ENCODE peak calls at places on chromosomes 11 and 22, in seven cellular contexts. I is kidney epithelial cell, Q is brain microvascular endothelial cell, N is astrocyte of the spinal cord, Z is K562, F is right atrium auricular region, L is astrocyte of the cerebellum. A is an unnamed sample.

GRCh38 chr11:95359756-95360155 is 128.8 kb upstream of the SESN3 start:
- DNase-seq in L (no peak), N (no peak), Q (no peak), Z (no peak), F (no peak), I (no peak), A (no peak)

GRCh38 chr11:66172146-66172545 is 96.3 kb upstream of the RAB1B start:
- DNase-seq in F (no peak), Q (peak; percentile 85), I (peak; percentile 86), L (no peak), Z (no peak), N (peak; percentile 66), A (no peak)

GRCh38 chr22:44561139-44561840 is 63.3 kb upstream of the RTL6 start:
- DNase-seq in I (no peak), Q (no peak), Z (no peak), F (no peak), L (no peak), N (no peak), A (peak; percentile 52)

GRCh38 chr11:4539603-4540219 is 5.3 kb upstream of the OR52M1 start:
- DNase-seq in I (no peak), F (peak; percentile 68), N (peak; percentile 13), L (no peak), Q (peak; percentile 45), Z (peak; percentile 55), A (peak; percentile 88)

GRCh38 chr22:33204408-33204807 is 146.2 kb upstream of the SYN3 start:
- DNase-seq in L (no peak), I (no peak), F (no peak), Q (no peak), N (no peak), Z (no peak), A (no peak)

GRCh38 chr11:76662656-76663460 is 7.7 kb downstream of the LRRC32 start:
- DNase-seq in Z (no peak), L (no peak), N (no peak), F (no peak), I (no peak), Q (no peak), A (peak; percentile 53)

GRCh38 chr11:122423283-122423682 is 232.2 kb upstream of the UBASH3B start:
- DNase-seq in F (no peak), Z (no peak), Q (no peak), I (no peak), L (no peak), N (no peak), A (no peak)

GRCh38 chr11:33214187-33214586 is 43.0 kb upstream of the HIPK3 start:
- DNase-seq in L (no peak), Z (no peak), I (no peak), F (no peak), N (peak; percentile 14), Q (no peak), A (no peak)

GRCh38 chr11:111450480-111451320 is 61.5 kb downstream of the BTG4 start:
- DNase-seq in Q (no peak), F (no peak), I (no peak), N (no peak), Z (no peak), L (no peak), A (no peak)

GRCh38 chr22:49486225-49486624 is 341.4 kb downstream of the BRD1 start:
- DNase-seq in L (no peak), N (no peak), Q (no peak), F (no peak), Z (no peak), I (no peak), A (no peak)

GRCh38 chr11:114059278-114059983 is at the start of gene ZBTB16:
- DNase-seq in Z (peak; percentile 63), I (no peak), F (peak; percentile 93), Q (no peak), N (peak; percentile 80), L (peak; percentile 44), A (peak; percentile 98)

GRCh38 chr11:17208257-17208999 is 642 bp upstream of the PIK3C2A start:
- DNase-seq in F (peak; percentile 69), L (peak; percentile 43), I (peak; percentile 65), Z (no peak), N (peak; percentile 79), Q (peak; percentile 50), A (peak; percentile 89)

GRCh38 chr11:103532133-103532788 is 423.0 kb downstream of the DYNC2H1 start:
- DNase-seq in L (peak; percentile 59), Q (peak; percentile 67), Z (no peak), F (no peak), I (peak; percentile 28), N (peak; percentile 72), A (no peak)

GRCh38 chr11:102761646-102762238 is 18.7 kb downstream of the MMP10 start:
- DNase-seq in L (no peak), N (peak; percentile 47), Z (no peak), F (no peak), Q (peak; percentile 53), I (peak; percentile 14), A (no peak)

GRCh38 chr11:86459002-86459385 is 84.3 kb downstream of the CCDC81 start:
- DNase-seq in L (no peak), I (no peak), N (peak; percentile 39), Z (no peak), F (no peak), Q (no peak), A (no peak)

GRCh38 chr11:123216249-123216648 is 21.2 kb upstream of the CLMP start:
- DNase-seq in F (no peak), Q (no peak), L (no peak), I (no peak), Z (no peak), N (no peak), A (no peak)

GRCh38 chr11:77019976-77020591 is 14.1 kb upstream of the B3GNT6 start:
- DNase-seq in I (peak; percentile 37), L (no peak), Q (peak; percentile 65), F (no peak), Z (no peak), N (peak; percentile 37), A (no peak)

GRCh38 chr11:129846508-129847335 is 31.1 kb downstream of the TMEM45B start:
- DNase-seq in N (peak; percentile 91), L (peak; percentile 85), Q (peak; percentile 95), F (no peak), Z (no peak), I (peak; percentile 77), A (no peak)

GRCh38 chr11:121082670-121083069 is 18.4 kb upstream of the TECTA start:
- DNase-seq in L (no peak), Q (no peak), Z (no peak), N (no peak), I (no peak), F (no peak), A (no peak)

GRCh38 chr11:76197332-76197731 is 9.0 kb downstream of the WNT11 start:
- DNase-seq in I (no peak), Q (no peak), Z (no peak), L (no peak), F (no peak), N (no peak), A (no peak)

GRCh38 chr11:76167590-76167989 is 38.7 kb downstream of the WNT11 start:
- DNase-seq in F (no peak), N (peak; percentile 5), I (no peak), L (no peak), Q (no peak), Z (no peak), A (no peak)

GRCh38 chr11:97860237-97860636 is 1160.5 kb upstream of the CNTN5 start:
- DNase-seq in F (no peak), Z (no peak), I (no peak), N (no peak), Q (peak; percentile 9), L (no peak), A (no peak)
- H3K4me3 ChIP-seq in F (no peak overlapping the region), Z (no peak overlapping the region), I (no peak overlapping the region), N (no peak overlapping the region), Q (no peak overlapping the region), L (no peak overlapping the region), A (no peak overlapping the region)

GRCh38 chr11:101620026-101620425 is 36.2 kb upstream of the TRPC6 start:
- DNase-seq in Z (no peak), I (no peak), L (no peak), N (no peak), Q (no peak), F (no peak), A (no peak)
- TF ChIP-seq CTCF in Z (no peak), I (no peak), L (no peak), N (no peak), Q (no peak), F (no peak), A (no peak)

DNA sequence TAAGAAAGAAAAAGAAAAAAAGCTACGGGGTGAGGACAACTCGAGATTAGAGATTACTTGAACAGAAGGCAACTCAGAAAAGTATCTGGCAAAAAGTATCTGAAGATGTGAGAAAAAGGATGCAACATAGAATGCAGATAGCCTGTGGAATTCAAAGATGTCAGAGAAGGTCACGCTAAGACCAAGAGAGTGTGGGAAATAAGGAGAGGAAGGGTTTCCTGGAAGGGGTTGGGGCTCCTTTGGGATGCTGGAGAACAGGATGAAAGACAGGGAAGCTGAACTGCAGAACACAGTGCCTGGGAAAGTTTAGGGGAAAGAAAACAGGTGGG is 1.2 kb downstream of the GUCY1A2 start:
- DNase-seq in Z (no peak), F (no peak), L (no peak), Q (no peak), N (no peak), I (no peak), A (no peak)
- H3K4me3 ChIP-seq in Z (no peak overlapping the region), F (peak overlapping the region; percentile 54), L (peak overlapping the region; percentile 48), Q (peak overlapping the region; percentile 52), N (peak overlapping the region; percentile 45), I (peak overlapping the region; percentile 51), A (peak overlapping the region; percentile 48)

GRCh38 chr22:36291831-36292740 is 39.2 kb downstream of the APOL1 start:
- DNase-seq in L (no peak), I (no peak), F (no peak), Q (no peak), N (no peak), Z (no peak), A (no peak)

GRCh38 chr22:36294801-36295200 is 41.9 kb downstream of the APOL1 start:
- DNase-seq in L (no peak), Q (no peak), Z (no peak), I (no peak), N (no peak), F (no peak), A (no peak)

GRCh38 chr22:36294293-36294620 is 41.3 kb downstream of the APOL1 start:
- DNase-seq in F (no peak), L (no peak), I (no peak), Q (no peak), N (no peak), Z (no peak), A (no peak)

GRCh38 chr22:36293606-36294292 is 40.8 kb downstream of the APOL1 start:
- DNase-seq in N (no peak), I (no peak), Z (no peak), F (no peak), Q (no peak), L (no peak), A (no peak)

DNA sequence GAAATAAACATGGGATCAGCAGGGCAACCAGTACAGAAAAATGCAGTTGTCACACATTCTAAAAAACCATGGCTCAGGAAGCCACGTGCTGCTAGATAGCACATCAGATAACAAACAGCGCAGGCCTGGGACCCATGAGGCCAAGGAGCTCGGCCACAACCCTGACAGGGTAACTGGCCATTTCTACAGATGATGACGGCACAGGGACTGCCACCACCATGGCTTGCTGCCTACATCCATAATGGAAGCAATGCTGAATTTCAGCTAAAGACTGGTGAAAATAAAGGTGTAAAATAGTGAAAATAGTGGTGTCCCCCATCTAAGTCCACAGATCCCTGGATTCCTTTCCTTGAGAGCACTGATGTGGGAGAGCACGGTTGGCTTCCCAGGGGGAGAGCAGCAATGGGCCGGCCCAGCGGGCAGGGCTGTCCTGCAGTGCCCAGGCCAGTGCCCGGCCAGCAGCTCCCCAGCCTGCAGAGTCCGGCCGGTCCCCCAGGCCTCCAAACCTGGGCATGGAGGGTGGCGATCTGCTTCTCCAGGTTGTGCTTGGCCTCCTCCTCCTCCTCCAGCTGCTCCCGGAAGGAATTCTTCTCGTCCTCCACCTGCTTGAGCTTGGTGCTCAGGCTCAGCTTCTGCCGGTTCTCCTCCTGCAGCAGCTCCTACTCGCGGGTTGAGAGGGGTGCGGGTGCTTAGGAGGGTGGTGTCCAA is 40.0 kb downstream of the APOL1 start:
- DNase-seq in Z (no peak), F (no peak), I (no peak), Q (no peak), N (no peak), L (no peak), A (no peak)
- TF ChIP-seq CTCF in Z (no peak), F (no peak), I (no peak), Q (no peak), N (no peak), L (no peak), A (no peak)

A was measured in lower leg skin.